ENCODE peak calls at places on chromosomes 5 and 9, in seven cellular contexts. K is H9, J is H1, Y is IMR-90, N is neuronal stem cell, X is trophoblast cell, M is mesenchymal stem cell. L is an unnamed sample.
A peak's percentile ranks its signal among the peaks of the same experiment; 100 is the strongest.

GRCh38 chr5:143316844-143317631 is 86.4 kb downstream of the NR3C1 start:
- DNase-seq in M (no peak), Y (no peak), N (no peak), J (no peak), K (no peak), X (peak; percentile 33), L (no peak)

GRCh38 chr9:90966475-90967150 is 165.0 kb downstream of the SYK start:
- DNase-seq in N (no peak), M (peak; percentile 36), K (no peak), J (no peak), X (no peak), Y (peak; percentile 49), L (no peak)

GRCh38 chr9:94630833-94631232 is 8.5 kb downstream of the FBP1 start:
- DNase-seq in K (no peak), N (no peak), X (no peak), Y (no peak), J (no peak), M (no peak), L (no peak)

GRCh38 chr5:171777420-171777759 is 8.2 kb upstream of the SMIM23 start:
- DNase-seq in N (no peak), Y (no peak), J (no peak), M (no peak), X (no peak), K (no peak), L (no peak)

GRCh38 chr5:32837211-32837610 is 126.1 kb downstream of the NPR3 start:
- DNase-seq in M (no peak), K (no peak), X (no peak), J (no peak), N (no peak), Y (peak; percentile 11), L (no peak)

GRCh38 chr9:94922098-94922607 is 195.7 kb downstream of the AOPEP start:
- DNase-seq in M (peak; percentile 95), X (no peak), N (no peak), K (no peak), J (no peak), Y (peak; percentile 98), L (no peak)

GRCh38 chr9:128908372-128908771 is 12.4 kb upstream of the PHYHD1 start:
- DNase-seq in X (no peak), N (no peak), M (no peak), Y (no peak), J (no peak), K (no peak), L (no peak)

GRCh38 chr9:23467276-23467675 is 358.8 kb downstream of the ELAVL2 start:
- DNase-seq in N (no peak), J (no peak), K (no peak), M (no peak), Y (no peak), X (no peak), L (no peak)

GRCh38 chr5:128097781-128098180 is 14.2 kb downstream of the SLC12A2 start:
- DNase-seq in Y (no peak), X (no peak), M (no peak), K (no peak), N (no peak), J (no peak), L (no peak)

GRCh38 chr9:34317436-34317835 is 11.6 kb downstream of the KIF24 start:
- DNase-seq in M (no peak), N (no peak), K (no peak), Y (no peak), J (no peak), X (no peak), L (no peak)

GRCh38 chr5:157464518-157465171 is 4.6 kb downstream of the NIPAL4 start:
- DNase-seq in J (no peak), M (peak; percentile 96), Y (peak; percentile 90), K (no peak), X (peak; percentile 54), N (no peak), L (peak; percentile 91)

GRCh38 chr9:16243798-16244197 is 626.7 kb downstream of the BNC2 start:
- DNase-seq in N (peak; percentile 71), X (no peak), M (no peak), K (peak; percentile 50), Y (no peak), J (no peak), L (peak; percentile 65)

GRCh38 chr9:36041491-36041890 is 4.8 kb downstream of the RECK start:
- DNase-seq in J (no peak), N (no peak), K (no peak), X (no peak), M (no peak), Y (no peak), L (no peak)

GRCh38 chr5:119400248-119400647 is 44.4 kb downstream of the TNFAIP8 start:
- DNase-seq in X (no peak), J (no peak), K (no peak), M (no peak), N (no peak), Y (peak; percentile 62), L (no peak)

GRCh38 chr5:136731241-136731885 is 366.0 kb upstream of the TRPC7 start:
- DNase-seq in N (no peak), M (no peak), K (no peak), Y (peak; percentile 4), J (no peak), X (no peak), L (no peak)

GRCh38 chr5:151784141-151784540 is 12.4 kb downstream of the G3BP1 start:
- DNase-seq in N (no peak), Y (no peak), M (no peak), K (no peak), J (no peak), X (peak; percentile 35), L (peak; percentile 75)

GRCh38 chr5:151779531-151780125 is 7.9 kb downstream of the G3BP1 start:
- DNase-seq in K (no peak), Y (no peak), J (no peak), N (no peak), X (no peak), M (no peak), L (no peak)

GRCh38 chr5:151786468-151786867 is 14.7 kb downstream of the G3BP1 start:
- DNase-seq in K (no peak), N (no peak), X (no peak), Y (no peak), M (no peak), J (no peak), L (no peak)

GRCh38 chr5:151780348-151780747 is 8.6 kb downstream of the G3BP1 start:
- DNase-seq in M (no peak), J (no peak), X (no peak), K (peak; percentile 58), N (no peak), Y (no peak), L (peak; percentile 17)

DNA sequence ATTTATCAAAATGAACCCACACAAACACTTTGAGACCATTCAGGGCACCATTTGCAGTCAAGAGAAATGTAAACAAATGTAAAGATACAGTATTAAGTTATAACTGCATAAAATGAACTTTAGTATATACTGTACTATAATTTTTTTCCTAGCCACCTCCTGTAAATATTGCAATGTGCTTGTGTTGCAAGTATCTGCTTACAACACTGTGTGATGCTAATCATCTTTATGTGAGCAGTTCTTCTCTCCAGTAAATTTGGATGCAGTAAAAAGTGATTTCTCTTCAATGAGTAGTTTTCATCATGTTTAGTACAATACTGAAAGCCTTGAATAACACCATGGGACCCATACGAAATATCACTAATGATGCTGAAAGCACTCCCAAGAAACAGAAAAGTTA is 9.4 kb downstream of the G3BP1 start:
- DNase-seq in K (no peak), X (no peak), J (no peak), N (no peak), M (no peak), Y (no peak), L (no peak)
- H2BK120ac ChIP-seq in K (no peak overlapping the region), X (no peak overlapping the region), J (no peak overlapping the region), N (no peak overlapping the region), M (no peak overlapping the region), Y (no peak overlapping the region), L (no peak overlapping the region)

GRCh38 chr5:61357745-61358144 is 25.7 kb downstream of the ZSWIM6 start:
- DNase-seq in Y (no peak), X (no peak), M (no peak), N (no peak), K (peak; percentile 34), J (no peak), L (peak; percentile 75)

GRCh38 chr5:61362796-61363364 is 30.8 kb downstream of the ZSWIM6 start:
- DNase-seq in M (peak; percentile 45), Y (peak; percentile 40), K (peak; percentile 32), N (no peak), J (no peak), X (no peak), L (peak; percentile 62)

GRCh38 chr5:61366841-61367240 is 34.8 kb downstream of the ZSWIM6 start:
- DNase-seq in X (no peak), M (no peak), K (no peak), J (no peak), N (no peak), Y (no peak), L (no peak)

DNA sequence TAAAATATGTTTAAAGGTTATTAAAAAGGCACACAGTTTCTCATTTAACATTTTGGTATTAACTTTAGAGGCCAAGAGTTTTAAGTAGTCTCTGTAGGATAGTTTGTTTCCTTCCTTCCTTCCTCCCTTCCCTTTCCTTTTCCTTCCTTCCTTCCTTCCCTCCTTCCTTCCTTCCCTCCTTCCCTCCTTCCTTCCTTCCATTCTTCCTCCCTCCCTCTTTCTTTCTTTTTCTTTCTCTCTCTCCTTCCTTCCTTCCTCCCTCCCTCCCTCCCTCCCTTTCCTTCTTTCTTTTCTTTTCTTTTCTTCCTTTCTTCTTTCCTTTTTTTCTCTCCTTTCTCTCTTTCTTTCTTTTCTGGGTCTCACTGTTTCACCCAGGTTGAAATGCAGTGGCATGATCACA is 31.7 kb downstream of the ZSWIM6 start:
- DNase-seq in X (no peak), N (no peak), Y (no peak), J (no peak), M (no peak), K (no peak), L (no peak)
- H4K8ac ChIP-seq in X (no peak overlapping the region), N (no peak overlapping the region), Y (no peak overlapping the region), J (no peak overlapping the region), M (no peak overlapping the region), K (no peak overlapping the region), L (no peak overlapping the region)

DNA sequence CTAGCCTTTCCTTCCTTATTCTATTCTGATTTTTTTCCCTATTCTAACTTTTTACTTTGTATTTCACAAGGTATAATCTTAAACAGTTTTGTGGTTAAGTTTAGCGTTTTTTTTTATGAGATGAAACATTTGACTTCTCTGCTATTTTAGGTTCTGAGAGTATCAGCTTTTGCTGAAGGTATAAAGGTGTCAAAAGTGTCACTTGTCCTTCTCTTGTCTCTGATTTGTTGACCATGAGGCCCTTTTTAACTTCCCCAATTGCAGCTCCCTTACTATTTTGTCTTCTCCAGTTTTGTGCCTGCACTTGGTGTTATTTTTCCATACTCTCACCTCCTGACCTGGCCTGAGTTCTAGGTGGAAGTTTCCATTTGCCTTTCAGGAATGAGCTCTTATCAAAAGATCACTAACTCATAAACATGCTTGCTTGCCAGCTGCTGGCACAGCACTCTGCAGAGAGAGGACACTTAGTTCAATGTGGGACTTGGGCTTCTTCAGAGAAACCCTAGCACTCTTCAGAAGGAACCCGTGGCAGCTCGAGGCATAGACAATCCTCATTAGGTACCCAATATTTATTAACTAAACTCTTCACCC is 106.6 kb downstream of the FRMD3 start:
- DNase-seq in Y (no peak), N (no peak), K (no peak), J (no peak), X (no peak), M (no peak), L (no peak)
- H3K27ac ChIP-seq in Y (no peak overlapping the region), N (no peak overlapping the region), K (no peak overlapping the region), J (no peak overlapping the region), X (no peak overlapping the region), M (no peak overlapping the region), L (no peak overlapping the region)

DNA sequence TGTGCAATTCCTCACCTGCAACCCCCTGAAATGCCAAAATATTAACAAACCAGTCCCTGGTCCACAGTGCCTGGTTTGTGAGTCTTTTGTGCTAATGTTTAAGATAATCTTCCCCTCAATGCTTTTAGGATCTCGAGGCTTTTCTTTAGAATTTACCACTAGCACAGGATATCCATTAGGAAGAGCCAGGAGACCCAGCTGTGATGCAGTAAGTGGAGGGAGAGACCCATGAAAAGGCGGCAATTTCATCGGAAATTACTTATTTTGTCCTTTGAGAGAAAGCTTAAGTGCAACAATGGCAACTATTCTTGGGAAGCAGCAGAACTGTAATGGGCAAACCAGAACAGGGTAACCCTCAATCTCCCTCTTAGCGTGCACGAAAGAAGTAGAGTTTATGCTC is 36.7 kb downstream of the PWWP2A start:
- DNase-seq in J (no peak), Y (no peak), N (no peak), X (no peak), K (no peak), M (no peak), L (no peak)
- H2BK120ac ChIP-seq in J (no peak overlapping the region), Y (peak overlapping the region; percentile 90), N (no peak overlapping the region), X (no peak overlapping the region), K (no peak overlapping the region), M (peak overlapping the region; percentile 11), L (no peak overlapping the region)